ENCODE peak calls at places on chromosomes 2 and 18, in five cellular contexts. One of them, this sample, is unnamed.

GRCh38 chr2:47488870-47489584 is 86.1 kb downstream of the MSH2 start:
- DNase-seq in neuronal stem cell: no peak
- DNase-seq in mesendoderm: no peak
- DNase-seq in IMR-90: peak
- DNase-seq in H9: no peak
- DNase-seq in this sample: peak

GRCh38 chr2:22582107-22582506 is 802.9 kb upstream of the KLHL29 start:
- DNase-seq in IMR-90: no peak
- DNase-seq in H9: no peak
- DNase-seq in mesendoderm: peak
- DNase-seq in neuronal stem cell: no peak
- DNase-seq in this sample: no peak

GRCh38 chr18:7954229-7954628 is 387.1 kb downstream of the PTPRM start:
- DNase-seq in mesendoderm: no peak
- DNase-seq in neuronal stem cell: no peak
- DNase-seq in IMR-90: peak
- DNase-seq in H9: no peak
- DNase-seq in this sample: no peak

GRCh38 chr2:225040862-225041209 is 1.4 kb downstream of the DOCK10 start:
- DNase-seq in IMR-90: peak
- DNase-seq in neuronal stem cell: no peak
- DNase-seq in mesendoderm: no peak
- DNase-seq in H9: no peak
- DNase-seq in this sample: no peak

GRCh38 chr2:106336108-106336507 is 132.1 kb downstream of the RGPD3 start:
- DNase-seq in IMR-90: no peak
- DNase-seq in mesendoderm: no peak
- DNase-seq in H9: no peak
- DNase-seq in neuronal stem cell: no peak
- DNase-seq in this sample: no peak

GRCh38 chr18:75639468-75639831 is 211.9 kb upstream of the SMIM21 start:
- DNase-seq in neuronal stem cell: no peak
- DNase-seq in H9: no peak
- DNase-seq in mesendoderm: no peak
- DNase-seq in IMR-90: no peak
- DNase-seq in this sample: no peak

GRCh38 chr2:127874378-127875271 is 11.1 kb downstream of the AMMECR1L start:
- DNase-seq in neuronal stem cell: peak
- DNase-seq in mesendoderm: no peak
- DNase-seq in H9: no peak
- DNase-seq in IMR-90: no peak
- DNase-seq in this sample: no peak

GRCh38 chr2:157748371-157749132 is 119.9 kb upstream of the ACVR1C start:
- DNase-seq in IMR-90: peak
- DNase-seq in neuronal stem cell: no peak
- DNase-seq in H9: no peak
- DNase-seq in mesendoderm: no peak
- DNase-seq in this sample: no peak

GRCh38 chr2:204825054-204825453 is 279.8 kb downstream of the PARD3B start:
- DNase-seq in neuronal stem cell: no peak
- DNase-seq in H9: no peak
- DNase-seq in IMR-90: peak
- DNase-seq in mesendoderm: peak
- DNase-seq in this sample: peak

GRCh38 chr2:3730646-3731045 is 27.3 kb downstream of the DCDC2C start:
- DNase-seq in H9: no peak
- DNase-seq in mesendoderm: no peak
- DNase-seq in IMR-90: peak
- DNase-seq in neuronal stem cell: no peak
- DNase-seq in this sample: peak

GRCh38 chr18:9221040-9221439 is 84.5 kb downstream of the ANKRD12 start:
- DNase-seq in mesendoderm: no peak
- DNase-seq in H9: no peak
- DNase-seq in IMR-90: no peak
- DNase-seq in neuronal stem cell: no peak
- DNase-seq in this sample: no peak

GRCh38 chr18:23719634-23720201 is 30.5 kb downstream of the LAMA3 start:
- DNase-seq in IMR-90: peak
- DNase-seq in mesendoderm: peak
- DNase-seq in neuronal stem cell: no peak
- DNase-seq in H9: no peak
- DNase-seq in this sample: peak

GRCh38 chr18:58850784-58851469 is 13.8 kb upstream of the ZNF532 start:
- DNase-seq in H9: no peak
- DNase-seq in neuronal stem cell: no peak
- DNase-seq in mesendoderm: no peak
- DNase-seq in IMR-90: no peak
- DNase-seq in this sample: peak

GRCh38 chr2:237720962-237721361 is 77.6 kb upstream of the RBM44 start:
- DNase-seq in IMR-90: peak
- DNase-seq in mesendoderm: no peak
- DNase-seq in neuronal stem cell: no peak
- DNase-seq in H9: no peak
- DNase-seq in this sample: peak

GRCh38 chr2:38230756-38231155 is 146.3 kb downstream of the ATL2 start:
- DNase-seq in IMR-90: no peak
- DNase-seq in neuronal stem cell: no peak
- DNase-seq in H9: no peak
- DNase-seq in mesendoderm: no peak
- DNase-seq in this sample: no peak

GRCh38 chr18:54828290-54828871 is at the start of gene RAB27B:
- DNase-seq in H9: peak
- DNase-seq in IMR-90: peak
- DNase-seq in neuronal stem cell: peak
- DNase-seq in mesendoderm: peak
- DNase-seq in this sample: peak

GRCh38 chr2:112137516-112138142 is 556 bp upstream of the FBLN7 start:
- DNase-seq in neuronal stem cell: no peak
- DNase-seq in H9: no peak
- DNase-seq in mesendoderm: peak
- DNase-seq in IMR-90: peak
- DNase-seq in this sample: peak

GRCh38 chr2:207317358-207317984 is 151.7 kb upstream of the KLF7 start:
- DNase-seq in IMR-90: peak
- DNase-seq in H9: no peak
- DNase-seq in mesendoderm: no peak
- DNase-seq in neuronal stem cell: no peak
- DNase-seq in this sample: no peak

GRCh38 chr18:11852048-11852341 is 782 bp downstream of the CHMP1B start:
- DNase-seq in H9: no peak
- DNase-seq in IMR-90: no peak
- DNase-seq in mesendoderm: no peak
- DNase-seq in neuronal stem cell: no peak
- DNase-seq in this sample: no peak
- H3K23ac ChIP-seq in H9: no peak
- H3K23ac ChIP-seq in IMR-90: peak
- H3K23ac ChIP-seq in mesendoderm: no peak
- H3K23ac ChIP-seq in neuronal stem cell: peak
- H3K23ac ChIP-seq in this sample: no peak

DNA sequence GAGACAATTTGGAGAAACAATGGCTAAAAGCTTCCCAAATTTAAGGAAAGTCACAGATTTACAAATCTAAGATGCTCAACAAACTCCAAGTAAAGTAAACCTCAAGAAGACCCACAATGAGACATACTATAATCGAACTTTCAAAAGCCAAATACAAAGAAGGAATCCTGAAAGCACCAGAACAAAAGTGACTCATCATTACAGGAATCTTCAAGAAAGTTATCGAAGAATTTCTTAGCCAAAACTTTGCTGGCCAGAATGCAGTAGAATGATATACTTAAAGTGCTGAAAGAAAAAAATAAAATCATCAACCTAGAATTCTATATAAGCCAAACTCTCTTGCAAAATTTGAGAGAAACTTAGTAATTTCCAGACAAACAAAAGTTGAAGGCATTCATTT is 106.5 kb upstream of the TMEM200C start:
- DNase-seq in H9: no peak
- DNase-seq in neuronal stem cell: no peak
- DNase-seq in mesendoderm: no peak
- DNase-seq in IMR-90: peak
- DNase-seq in this sample: no peak
- H3K23ac ChIP-seq in H9: no peak
- H3K23ac ChIP-seq in neuronal stem cell: no peak
- H3K23ac ChIP-seq in mesendoderm: no peak
- H3K23ac ChIP-seq in IMR-90: no peak
- H3K23ac ChIP-seq in this sample: no peak

GRCh38 chr2:174333502-174334277 is 1.1 kb upstream of the SP9 start:
- DNase-seq in mesendoderm: peak
- DNase-seq in neuronal stem cell: peak
- DNase-seq in IMR-90: no peak
- DNase-seq in H9: peak
- DNase-seq in this sample: no peak

GRCh38 chr2:174334278-174334715 is 457 bp upstream of the SP9 start:
- DNase-seq in H9: peak
- DNase-seq in mesendoderm: no peak
- DNase-seq in IMR-90: no peak
- DNase-seq in neuronal stem cell: peak
- DNase-seq in this sample: no peak

GRCh38 chr2:174336403-174337336 is 1.9 kb downstream of the SP9 start:
- DNase-seq in H9: peak
- DNase-seq in neuronal stem cell: peak
- DNase-seq in mesendoderm: peak
- DNase-seq in IMR-90: no peak
- DNase-seq in this sample: peak

GRCh38 chr2:174335605-174336402 is 1.1 kb downstream of the SP9 start:
- DNase-seq in neuronal stem cell: peak
- DNase-seq in mesendoderm: peak
- DNase-seq in IMR-90: no peak
- DNase-seq in H9: peak
- DNase-seq in this sample: no peak

DNA sequence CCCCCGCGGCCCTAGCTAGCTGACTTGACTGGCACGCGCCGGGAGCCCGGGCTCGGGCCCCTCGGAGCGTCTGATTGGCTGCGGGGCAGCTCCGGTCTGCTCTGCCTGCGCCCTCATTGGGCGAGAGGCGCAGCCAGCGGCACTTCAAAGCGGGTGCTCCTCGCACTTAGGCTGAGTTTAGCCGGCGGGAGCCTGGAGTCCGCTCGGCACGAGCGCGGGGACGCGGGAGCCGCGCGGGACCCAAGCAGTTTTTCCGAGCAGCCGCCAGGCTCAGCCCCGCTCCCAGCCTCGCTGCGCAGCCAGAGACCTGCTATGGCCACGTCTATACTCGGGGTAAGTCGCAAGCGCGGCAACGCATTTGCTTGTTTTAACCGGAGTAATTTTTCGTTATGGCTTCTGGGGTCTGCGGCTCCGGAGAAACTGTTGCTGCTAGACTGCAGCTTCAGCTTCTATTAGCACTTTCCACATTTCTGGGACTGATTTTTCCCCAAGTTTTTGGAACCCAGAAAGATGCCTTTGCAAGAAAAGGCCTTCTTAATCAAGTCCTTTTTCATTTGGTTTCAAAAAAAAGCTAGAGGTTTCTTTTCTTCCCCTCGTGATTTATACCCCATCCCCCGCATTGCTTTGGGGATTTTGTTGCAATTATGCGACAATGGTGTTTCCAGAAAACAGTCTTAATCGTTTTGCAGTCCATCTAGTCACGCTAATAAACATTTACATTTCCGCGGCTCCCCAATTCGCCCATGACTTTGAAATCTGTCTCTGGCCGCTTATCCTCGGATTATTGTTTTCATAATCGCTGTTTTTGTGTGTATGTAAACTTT is at the start of gene SP9:
- DNase-seq in IMR-90: peak
- DNase-seq in mesendoderm: peak
- DNase-seq in neuronal stem cell: peak
- DNase-seq in H9: peak
- DNase-seq in this sample: peak
- H3K23ac ChIP-seq in IMR-90: no peak
- H3K23ac ChIP-seq in mesendoderm: no peak
- H3K23ac ChIP-seq in neuronal stem cell: peak
- H3K23ac ChIP-seq in H9: no peak
- H3K23ac ChIP-seq in this sample: no peak

DNA sequence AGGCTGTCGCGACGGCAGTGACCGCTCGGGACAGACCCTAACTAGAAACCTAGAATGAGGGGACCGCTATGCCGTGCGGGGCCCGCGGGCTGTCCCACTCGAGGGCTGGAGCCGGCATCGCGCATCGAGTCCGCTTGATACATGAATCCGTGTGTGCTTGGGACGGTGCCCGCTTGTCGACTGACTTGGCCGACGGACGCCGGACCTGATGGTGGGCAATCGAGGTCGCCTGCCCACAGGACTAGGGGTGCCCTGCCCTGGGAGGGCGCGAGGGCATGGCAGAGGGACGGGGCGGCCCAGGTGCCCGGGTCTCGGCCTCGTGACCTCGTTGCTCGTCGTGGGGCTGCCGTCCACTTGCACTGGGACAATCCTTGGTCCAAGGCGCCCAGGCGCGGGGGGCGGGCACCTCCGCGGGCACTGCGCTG is 688 bp upstream of the PTMA start:
- DNase-seq in IMR-90: no peak
- DNase-seq in neuronal stem cell: no peak
- DNase-seq in mesendoderm: peak
- DNase-seq in H9: peak
- DNase-seq in this sample: peak
- H3K23ac ChIP-seq in IMR-90: peak
- H3K23ac ChIP-seq in neuronal stem cell: peak
- H3K23ac ChIP-seq in mesendoderm: peak
- H3K23ac ChIP-seq in H9: peak
- H3K23ac ChIP-seq in this sample: no peak

GRCh38 chr2:241637233-241638062 is at the start of gene ATG4B:
- DNase-seq in IMR-90: peak
- DNase-seq in H9: peak
- DNase-seq in neuronal stem cell: peak
- DNase-seq in mesendoderm: peak
- DNase-seq in this sample: peak
- H3K23ac ChIP-seq in IMR-90: peak
- H3K23ac ChIP-seq in H9: no peak
- H3K23ac ChIP-seq in neuronal stem cell: peak
- H3K23ac ChIP-seq in mesendoderm: peak
- H3K23ac ChIP-seq in this sample: no peak

GRCh38 chr2:109614715-109615636 is 812 bp downstream of the SOWAHC start:
- DNase-seq in mesendoderm: peak
- DNase-seq in H9: peak
- DNase-seq in neuronal stem cell: peak
- DNase-seq in IMR-90: no peak
- DNase-seq in this sample: no peak

GRCh38 chr2:109612991-109613921 is 510 bp downstream of the SEPTIN10 start:
- DNase-seq in neuronal stem cell: no peak
- DNase-seq in IMR-90: peak
- DNase-seq in H9: peak
- DNase-seq in mesendoderm: peak
- DNase-seq in this sample: peak

GRCh38 chr2:109616184-109616583 is 2.0 kb downstream of the SOWAHC start:
- DNase-seq in H9: no peak
- DNase-seq in IMR-90: no peak
- DNase-seq in neuronal stem cell: no peak
- DNase-seq in mesendoderm: no peak
- DNase-seq in this sample: no peak

GRCh38 chr2:109613922-109614714 is at the start of the genes SEPTIN10 and SOWAHC:
- DNase-seq in mesendoderm: peak
- DNase-seq in IMR-90: peak
- DNase-seq in H9: peak
- DNase-seq in neuronal stem cell: peak
- DNase-seq in this sample: peak

GRCh38 chr2:109615637-109616144 is 1.5 kb downstream of the SOWAHC start:
- DNase-seq in mesendoderm: peak
- DNase-seq in neuronal stem cell: no peak
- DNase-seq in H9: peak
- DNase-seq in IMR-90: no peak
- DNase-seq in this sample: peak
- H3K23ac ChIP-seq in mesendoderm: no peak
- H3K23ac ChIP-seq in neuronal stem cell: peak
- H3K23ac ChIP-seq in H9: no peak
- H3K23ac ChIP-seq in IMR-90: no peak
- H3K23ac ChIP-seq in this sample: no peak

This sample was measured in trophoblast cell.